ENCODE peak calls at places on chromosomes 3 and 15, in five cellular contexts. One of them, this sample, is unnamed.

GRCh38 chr3:197154-197855 is 742 bp downstream of the CHL1 start:
- DNase-seq in ovary: peak
- DNase-seq in H54: no peak
- DNase-seq in NB4: no peak
- DNase-seq in transverse colon: no peak
- DNase-seq in this sample: no peak

GRCh38 chr3:148642616-148643015 is 55.1 kb upstream of the AGTR1 start:
- DNase-seq in ovary: no peak
- DNase-seq in H54: no peak
- DNase-seq in NB4: peak
- DNase-seq in transverse colon: no peak
- DNase-seq in this sample: no peak

GRCh38 chr3:77191640-77192039 is 151.7 kb downstream of the ROBO2 start:
- DNase-seq in ovary: no peak
- DNase-seq in H54: no peak
- DNase-seq in NB4: no peak
- DNase-seq in transverse colon: no peak
- DNase-seq in this sample: no peak

GRCh38 chr15:63503739-63504246 is 600 bp upstream of the USP3 start:
- DNase-seq in ovary: peak
- DNase-seq in H54: no peak
- DNase-seq in NB4: peak
- DNase-seq in transverse colon: peak
- DNase-seq in this sample: peak

GRCh38 chr15:69929905-69930630 is 167.6 kb downstream of the TLE3 start:
- DNase-seq in ovary: no peak
- DNase-seq in H54: no peak
- DNase-seq in NB4: no peak
- DNase-seq in transverse colon: no peak
- DNase-seq in this sample: no peak

GRCh38 chr15:77860101-77860691 is 217.3 kb downstream of the TBC1D2B start:
- DNase-seq in ovary: no peak
- DNase-seq in H54: no peak
- DNase-seq in NB4: no peak
- DNase-seq in transverse colon: no peak
- DNase-seq in this sample: no peak

GRCh38 chr15:70802629-70803028 is 39.3 kb upstream of the UACA start:
- DNase-seq in ovary: no peak
- DNase-seq in H54: peak
- DNase-seq in NB4: no peak
- DNase-seq in transverse colon: no peak
- DNase-seq in this sample: no peak

GRCh38 chr3:5138214-5138981 is 16.3 kb downstream of the ARL8B start:
- DNase-seq in ovary: no peak
- DNase-seq in H54: no peak
- DNase-seq in NB4: no peak
- DNase-seq in transverse colon: no peak
- DNase-seq in this sample: no peak

GRCh38 chr3:188339410-188340295 is 185.7 kb downstream of the LPP start:
- DNase-seq in ovary: no peak
- DNase-seq in H54: no peak
- DNase-seq in NB4: no peak
- DNase-seq in transverse colon: no peak
- DNase-seq in this sample: no peak

GRCh38 chr3:29384640-29385039 is 103.8 kb downstream of the RBMS3 start:
- DNase-seq in ovary: no peak
- DNase-seq in H54: no peak
- DNase-seq in NB4: no peak
- DNase-seq in transverse colon: no peak
- DNase-seq in this sample: no peak

GRCh38 chr3:126932188-126932931 is 50.6 kb upstream of the PLXNA1 start:
- DNase-seq in ovary: no peak
- DNase-seq in H54: no peak
- DNase-seq in NB4: no peak
- DNase-seq in transverse colon: no peak
- DNase-seq in this sample: no peak

GRCh38 chr3:50390523-50391177 is 31.3 kb upstream of the TMEM115 start:
- DNase-seq in ovary: peak
- DNase-seq in H54: no peak
- DNase-seq in NB4: no peak
- DNase-seq in transverse colon: peak
- DNase-seq in this sample: peak

GRCh38 chr3:140941434-140942220 is at the start of gene SLC25A36:
- DNase-seq in ovary: peak
- DNase-seq in H54: peak
- DNase-seq in NB4: peak
- DNase-seq in transverse colon: peak
- DNase-seq in this sample: peak

GRCh38 chr3:140941090-140941433 is 574 bp upstream of the SLC25A36 start:
- DNase-seq in ovary: no peak
- DNase-seq in H54: no peak
- DNase-seq in NB4: no peak
- DNase-seq in transverse colon: no peak
- DNase-seq in this sample: no peak

GRCh38 chr3:140943781-140944547 is 2.3 kb downstream of the SLC25A36 start:
- DNase-seq in ovary: no peak
- DNase-seq in H54: no peak
- DNase-seq in NB4: no peak
- DNase-seq in transverse colon: no peak
- DNase-seq in this sample: peak

GRCh38 chr3:140942221-140943104 is 827 bp downstream of the SLC25A36 start:
- DNase-seq in ovary: peak
- DNase-seq in H54: peak
- DNase-seq in NB4: peak
- DNase-seq in transverse colon: peak
- DNase-seq in this sample: peak
- TF ChIP-seq POLR2A in ovary: no peak
- TF ChIP-seq POLR2A in H54: peak
- TF ChIP-seq POLR2A in NB4: peak
- TF ChIP-seq POLR2A in transverse colon: no peak
- TF ChIP-seq POLR2A in this sample: no peak

GRCh38 chr15:84716036-84716732 is at the start of gene SEC11A:
- DNase-seq in ovary: peak
- DNase-seq in H54: peak
- DNase-seq in NB4: peak
- DNase-seq in transverse colon: peak
- DNase-seq in this sample: peak
- TF ChIP-seq POLR2A in ovary: peak
- TF ChIP-seq POLR2A in H54: peak
- TF ChIP-seq POLR2A in NB4: peak
- TF ChIP-seq POLR2A in transverse colon: peak
- TF ChIP-seq POLR2A in this sample: peak

DNA sequence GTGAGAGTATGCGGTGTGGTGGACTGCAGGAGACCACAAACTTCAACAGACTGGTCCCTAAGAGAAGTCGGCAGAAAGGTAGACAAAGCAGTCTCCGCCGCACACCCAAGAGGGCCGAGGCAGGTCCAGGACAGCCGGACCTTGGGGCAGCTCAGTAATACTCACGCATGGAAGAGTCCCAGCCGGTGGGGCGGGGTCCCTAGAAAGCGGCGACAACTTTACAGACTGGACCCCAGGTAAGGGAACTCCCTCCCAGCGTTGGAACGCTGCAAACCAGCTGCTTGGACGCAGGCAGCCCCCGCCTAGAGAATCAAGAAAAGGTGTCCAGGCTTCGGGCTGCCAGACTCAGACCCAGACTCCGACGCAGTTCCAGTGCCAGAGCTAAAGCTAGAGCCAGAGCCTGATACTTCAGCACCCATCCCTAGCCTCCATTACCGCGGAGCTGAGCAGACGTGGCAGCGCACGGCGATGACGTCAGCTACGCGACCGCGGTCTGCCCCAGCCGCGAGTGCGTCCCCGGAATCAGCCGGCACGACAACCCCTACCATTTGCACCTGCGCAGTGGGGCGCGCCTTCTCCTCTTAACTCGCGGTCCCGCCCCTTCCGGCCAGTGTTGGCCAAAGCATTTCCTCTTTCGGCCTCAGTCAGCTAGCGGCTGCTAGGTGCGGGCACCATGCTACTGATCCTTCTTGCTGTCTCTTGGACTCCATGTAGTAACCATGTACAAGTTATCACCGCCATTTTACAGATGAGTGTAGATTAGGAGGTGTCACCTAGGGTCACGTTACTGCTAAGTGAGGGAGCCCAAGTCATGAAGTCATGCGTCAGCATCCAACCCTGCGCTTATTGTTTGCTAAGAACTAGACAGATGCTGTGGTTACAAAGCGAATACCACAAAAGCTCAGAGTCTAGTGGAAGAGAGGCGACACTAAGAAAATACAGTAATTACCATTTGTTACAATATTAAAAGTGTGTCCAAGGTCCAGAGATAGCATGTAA is at the start of gene TMEM39A:
- DNase-seq in ovary: peak
- DNase-seq in H54: peak
- DNase-seq in NB4: peak
- DNase-seq in transverse colon: peak
- DNase-seq in this sample: peak
- TF ChIP-seq POLR2A in ovary: peak
- TF ChIP-seq POLR2A in H54: peak
- TF ChIP-seq POLR2A in NB4: peak
- TF ChIP-seq POLR2A in transverse colon: peak
- TF ChIP-seq POLR2A in this sample: peak

DNA sequence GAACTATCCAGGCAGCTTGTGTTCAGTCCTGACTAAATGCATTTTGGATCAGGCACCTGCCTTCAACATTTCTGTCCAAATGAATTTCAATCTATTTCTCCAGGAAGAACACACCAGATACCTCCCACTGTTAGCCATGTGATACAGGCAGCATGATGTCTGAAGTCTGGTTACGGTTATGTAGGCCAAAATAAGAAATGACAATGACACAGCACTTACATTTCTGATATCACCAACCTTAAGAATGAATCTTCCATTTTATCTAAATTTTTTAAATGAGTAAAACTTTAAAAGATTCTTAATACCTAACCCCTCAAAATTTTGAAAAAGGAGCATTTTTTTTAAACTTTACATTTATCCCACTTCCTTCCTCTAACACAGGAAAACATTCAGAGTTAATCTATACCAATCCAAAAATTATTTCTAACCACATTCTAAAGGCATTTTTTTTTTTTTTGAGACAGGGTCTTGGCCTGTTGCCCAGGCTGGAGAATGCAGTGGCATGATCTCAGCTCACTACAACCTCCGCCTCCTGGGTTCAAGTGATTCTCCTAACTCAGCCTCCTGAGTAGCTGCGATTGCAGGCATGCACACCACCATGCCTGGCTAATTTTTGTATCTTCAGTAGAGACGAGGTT is at the start of gene MAP4:
- DNase-seq in ovary: no peak
- DNase-seq in H54: no peak
- DNase-seq in NB4: no peak
- DNase-seq in transverse colon: no peak
- DNase-seq in this sample: peak
- TF ChIP-seq POLR2A in ovary: no peak
- TF ChIP-seq POLR2A in H54: no peak
- TF ChIP-seq POLR2A in NB4: no peak
- TF ChIP-seq POLR2A in transverse colon: no peak
- TF ChIP-seq POLR2A in this sample: peak

GRCh38 chr3:79886204-79886603 is 118.4 kb upstream of the ROBO1 start:
- DNase-seq in ovary: no peak
- DNase-seq in H54: no peak
- DNase-seq in NB4: no peak
- DNase-seq in transverse colon: no peak
- DNase-seq in this sample: no peak
- TF ChIP-seq POLR2A in ovary: no peak
- TF ChIP-seq POLR2A in H54: no peak
- TF ChIP-seq POLR2A in NB4: no peak
- TF ChIP-seq POLR2A in transverse colon: no peak
- TF ChIP-seq POLR2A in this sample: no peak

DNA sequence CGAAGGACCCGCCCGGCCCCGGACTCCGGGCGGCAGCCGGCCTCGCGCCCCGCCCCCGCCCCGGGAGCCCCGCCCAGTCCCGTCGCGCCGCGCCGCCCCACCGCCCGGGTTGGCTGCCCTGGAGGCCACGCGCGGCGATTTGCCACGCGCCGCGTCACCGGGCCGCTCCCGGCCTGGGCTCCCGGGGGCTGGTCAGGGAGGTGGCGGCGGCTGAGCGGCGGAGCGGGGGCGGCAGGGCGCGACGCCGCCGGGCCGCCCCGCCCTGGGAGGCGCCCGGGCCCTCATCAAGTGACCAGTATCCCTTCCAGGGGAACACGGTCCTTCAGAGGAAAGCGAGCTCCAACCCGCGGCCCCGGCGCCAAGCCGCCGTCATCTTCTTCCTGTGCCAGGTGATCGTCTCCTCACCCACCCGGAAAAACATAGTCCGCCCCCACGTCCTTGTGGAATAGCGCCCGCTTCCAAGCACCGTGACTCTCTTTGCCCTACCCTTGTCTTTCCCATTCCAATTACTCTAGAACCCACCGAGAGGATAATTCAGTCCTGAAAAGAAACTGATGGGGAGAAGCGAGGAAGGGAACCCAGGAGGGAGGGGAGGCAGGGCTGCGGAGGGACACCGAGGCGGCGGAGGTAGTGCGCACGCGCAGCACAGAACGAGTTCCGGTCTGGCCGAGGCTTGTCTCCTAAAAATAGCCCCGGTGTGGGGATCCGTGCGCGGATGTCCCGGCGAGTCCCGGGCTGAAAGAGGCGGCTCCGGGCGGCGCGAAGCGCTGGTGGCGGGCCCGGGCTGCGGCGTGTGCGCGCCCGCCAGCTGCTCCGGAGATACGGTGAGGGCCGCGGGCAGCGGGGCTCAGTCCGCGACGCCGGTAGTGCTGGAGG is at the start of gene MEF2A:
- DNase-seq in ovary: peak
- DNase-seq in H54: peak
- DNase-seq in NB4: peak
- DNase-seq in transverse colon: peak
- DNase-seq in this sample: peak
- TF ChIP-seq POLR2A in ovary: peak
- TF ChIP-seq POLR2A in H54: peak
- TF ChIP-seq POLR2A in NB4: peak
- TF ChIP-seq POLR2A in transverse colon: peak
- TF ChIP-seq POLR2A in this sample: peak